ENCODE peak calls at places on chromosomes 3 and 15, in eight cellular contexts. Z is omental fat pad, M is tibial artery, X is A549, S is nephron progenitor cell, R is fibroblast of mammary gland, A is left lung, J is cardiac muscle cell. U is an unnamed sample.

GRCh38 chr15:41483519-41483918 is 10.2 kb upstream of the ITPKA start:
- DNase-seq in M (no peak), R (no peak), S (no peak), X (no peak), J (no peak), Z (no peak), A (no peak), U (no peak)

GRCh38 chr3:85342915-85343314 is 384.1 kb downstream of the CADM2 start:
- DNase-seq in R (no peak), Z (no peak), A (no peak), X (peak), S (no peak), M (no peak), J (no peak), U (peak)

GRCh38 chr3:184172681-184173373 is 1.8 kb upstream of the AP2M1 start:
- DNase-seq in R (peak), J (peak), M (no peak), X (no peak), S (no peak), A (no peak), Z (no peak), U (no peak)

GRCh38 chr3:125213946-125214542 is 1.5 kb upstream of the SLC12A8 start:
- DNase-seq in M (no peak), A (no peak), J (peak), X (no peak), Z (no peak), R (peak), S (no peak), U (no peak)

GRCh38 chr3:101036213-101036618 is 43.0 kb upstream of the ABI3BP start:
- DNase-seq in A (no peak), S (no peak), Z (no peak), J (peak), M (no peak), X (peak), R (peak), U (peak)

GRCh38 chr3:8777201-8777977 is 8.0 kb upstream of the OXTR start:
- DNase-seq in M (no peak), X (no peak), Z (no peak), R (no peak), A (no peak), J (no peak), S (no peak), U (no peak)

GRCh38 chr3:126888186-126888760 is 94.6 kb upstream of the PLXNA1 start:
- DNase-seq in X (no peak), Z (no peak), A (no peak), S (no peak), R (no peak), M (peak), J (no peak), U (no peak)

GRCh38 chr15:79209690-79210089 is 72.8 kb upstream of the ANKRD34C start:
- DNase-seq in R (no peak), X (no peak), J (no peak), Z (no peak), A (no peak), M (no peak), S (peak), U (no peak)

GRCh38 chr15:28068930-28069329 is 30.2 kb downstream of the OCA2 start:
- DNase-seq in J (no peak), R (no peak), X (no peak), M (no peak), S (no peak), Z (no peak), A (no peak), U (no peak)

GRCh38 chr3:178406206-178406605 is 130.0 kb upstream of the KCNMB2 start:
- DNase-seq in M (no peak), R (peak), A (no peak), Z (no peak), J (peak), X (no peak), S (no peak), U (no peak)

GRCh38 chr15:70504305-70504951 is 258.9 kb downstream of the UACA start:
- DNase-seq in Z (peak), M (peak), X (no peak), S (no peak), R (peak), J (peak), A (peak), U (no peak)

GRCh38 chr3:132343018-132343612 is 25.9 kb downstream of the ACP3 start:
- DNase-seq in S (peak), R (peak), X (peak), A (no peak), M (no peak), J (peak), Z (no peak), U (peak)

GRCh38 chr15:59099162-59099685 is 5.7 kb upstream of the CCNB2 start:
- DNase-seq in S (no peak), X (no peak), A (no peak), Z (no peak), R (no peak), M (no peak), J (no peak), U (no peak)

GRCh38 chr15:100987143-100987542 is 68.0 kb downstream of the LRRK1 start:
- DNase-seq in S (no peak), X (no peak), A (no peak), R (peak), M (no peak), Z (no peak), J (peak), U (no peak)

GRCh38 chr3:143793971-143794370 is 54.3 kb downstream of the SLC9A9 start:
- DNase-seq in S (no peak), A (no peak), M (no peak), X (no peak), Z (no peak), R (peak), J (no peak), U (no peak)

GRCh38 chr15:42141246-42141645 is 15.2 kb downstream of the PLA2G4F start:
- DNase-seq in M (peak), J (no peak), S (no peak), R (no peak), X (no peak), A (no peak), Z (no peak), U (no peak)

GRCh38 chr15:65773386-65774111 is 18.5 kb downstream of the DENND4A start:
- DNase-seq in A (no peak), J (no peak), S (no peak), X (no peak), R (no peak), M (no peak), Z (no peak), U (no peak)

GRCh38 chr15:88647362-88648105 is 8.7 kb downstream of the ISG20 start:
- DNase-seq in S (no peak), M (peak), R (no peak), Z (no peak), X (no peak), A (no peak), J (no peak), U (no peak)

GRCh38 chr3:10526366-10526765 is 21.0 kb upstream of the ATP2B2 start:
- DNase-seq in Z (no peak), J (no peak), A (no peak), M (no peak), S (no peak), X (no peak), R (no peak), U (no peak)

GRCh38 chr3:47057212-47057671 is 77.8 kb downstream of the NBEAL2 start:
- DNase-seq in X (no peak), A (no peak), Z (no peak), R (peak), S (no peak), M (no peak), J (peak), U (peak)

GRCh38 chr15:90002428-90002844 is 1.3 kb downstream of the ZNF710 start:
- DNase-seq in S (peak), M (peak), J (peak), X (peak), Z (no peak), A (peak), R (peak), U (peak)

GRCh38 chr3:177657243-177657642 is 460.0 kb upstream of the TBL1XR1 start:
- DNase-seq in X (no peak), J (no peak), A (no peak), S (no peak), Z (no peak), M (no peak), R (no peak), U (peak)

GRCh38 chr3:56314842-56315241 is 153.4 kb downstream of the ERC2 start:
- DNase-seq in R (peak), J (peak), X (no peak), Z (no peak), M (no peak), A (peak), S (no peak), U (no peak)

GRCh38 chr3:50532062-50532705 is 28.8 kb upstream of the CACNA2D2 start:
- DNase-seq in A (no peak), Z (no peak), X (no peak), J (no peak), M (no peak), R (no peak), S (no peak), U (no peak)
- TF ChIP-seq CTCF in A (no peak), Z (no peak), X (no peak), J (no peak), M (no peak), R (no peak), S (no peak), U (no peak)

DNA sequence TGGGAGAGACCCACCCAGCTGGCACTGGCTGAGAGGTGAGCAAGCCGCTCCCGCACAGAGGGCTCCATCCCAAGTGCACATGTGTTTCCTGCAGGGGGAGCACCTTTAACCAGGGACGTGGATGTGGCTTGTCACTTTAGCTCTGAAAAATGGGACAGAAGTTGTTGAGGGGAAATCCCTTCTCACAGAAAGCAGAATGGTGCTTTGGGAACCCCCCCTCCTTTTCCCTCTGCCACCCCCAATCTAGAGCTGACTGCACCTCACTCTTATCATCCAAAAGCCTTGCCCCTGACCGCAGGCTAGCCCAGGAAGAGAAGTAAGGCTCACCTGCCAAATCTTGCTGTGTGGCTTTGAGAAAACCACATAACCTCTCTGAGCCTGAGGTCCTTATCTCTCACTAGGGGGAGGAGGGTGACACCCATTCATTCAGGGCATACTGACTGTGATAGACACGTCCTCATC is 77.9 kb downstream of the RPN1 start:
- DNase-seq in S (no peak), Z (no peak), A (no peak), R (no peak), X (peak), J (no peak), M (no peak), U (no peak)
- TF ChIP-seq CTCF in S (peak), Z (no peak), A (no peak), R (peak), X (no peak), J (peak), M (no peak), U (no peak)

DNA sequence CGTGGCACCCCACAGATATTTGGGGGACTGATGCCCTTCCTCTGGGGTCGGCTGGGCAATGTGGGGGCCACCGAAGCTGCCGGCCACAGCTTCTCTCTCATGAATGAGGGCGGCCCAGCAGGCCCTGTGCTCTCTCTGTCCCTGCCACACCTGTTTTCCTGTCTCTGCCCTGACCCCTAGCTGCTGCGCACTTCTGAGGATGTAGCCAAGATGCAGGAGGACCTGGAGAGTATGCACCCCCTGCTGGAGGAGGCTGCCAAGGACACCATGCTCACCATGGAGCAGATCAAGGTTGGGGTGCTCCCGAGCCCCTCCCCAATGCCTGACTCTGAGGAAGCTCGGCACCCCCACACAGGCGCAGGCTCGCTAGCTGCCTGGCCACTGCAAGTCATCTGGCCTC is 59.7 kb downstream of the SEMA3G start:
- DNase-seq in R (peak), A (no peak), J (peak), S (peak), Z (no peak), X (peak), M (no peak), U (no peak)
- TF ChIP-seq CTCF in R (peak), A (no peak), J (peak), S (peak), Z (no peak), X (peak), M (no peak), U (no peak)

GRCh38 chr3:43638594-43639447 is 17.0 kb upstream of the ANO10 start:
- DNase-seq in A (peak), S (no peak), M (no peak), X (no peak), J (no peak), R (no peak), Z (no peak), U (peak)
- TF ChIP-seq CTCF in A (no peak), S (no peak), M (no peak), X (peak), J (peak), R (peak), Z (no peak), U (no peak)

GRCh38 chr15:73982251-73982962 is 9.7 kb downstream of the STOML1 start:
- DNase-seq in X (no peak), M (peak), R (peak), Z (no peak), A (peak), J (peak), S (no peak), U (no peak)
- TF ChIP-seq CTCF in X (no peak), M (peak), R (no peak), Z (no peak), A (no peak), J (no peak), S (no peak), U (no peak)

GRCh38 chr15:32956006-32956405 is 238.2 kb downstream of the GREM1 start:
- DNase-seq in S (peak), Z (no peak), X (peak), J (peak), R (peak), A (no peak), M (no peak), U (peak)
- TF ChIP-seq CTCF in S (peak), Z (no peak), X (peak), J (peak), R (peak), A (peak), M (peak), U (peak)

GRCh38 chr3:58560771-58561311 is 16.4 kb downstream of the FAM107A start:
- DNase-seq in X (peak), A (no peak), J (peak), Z (no peak), R (peak), M (peak), S (peak), U (peak)
- TF ChIP-seq CTCF in X (peak), A (no peak), J (peak), Z (no peak), R (peak), M (no peak), S (no peak), U (no peak)

U was measured in RWPE1.